ENCODE peak calls at places on chromosome 18, in five cellular contexts. O, S, R, T and Q are unnamed samples.

GRCh38 chr18:73691118-73691517 is 456.5 kb downstream of the FBXO15 start:
- DNase-seq in O (peak), R (no peak), T (peak), S (no peak), Q (no peak)

GRCh38 chr18:49646864-49647263 is 85.0 kb downstream of the LIPG start:
- DNase-seq in S (no peak), R (no peak), O (no peak), T (no peak), Q (no peak)

GRCh38 chr18:70047931-70048603 is 100.4 kb upstream of the CD226 start:
- DNase-seq in T (no peak), R (no peak), O (peak), S (no peak), Q (no peak)

GRCh38 chr18:74541703-74542555 is 7.6 kb downstream of the CNDP1 start:
- DNase-seq in R (no peak), O (no peak), T (no peak), S (no peak), Q (no peak)

GRCh38 chr18:48473816-48474215 is 64.6 kb upstream of the ZBTB7C start:
- DNase-seq in T (no peak), O (no peak), S (no peak), R (no peak), Q (no peak)

GRCh38 chr18:46481048-46481846 is 175.8 kb downstream of the LOXHD1 start:
- DNase-seq in O (peak), R (peak), S (peak), T (peak), Q (peak)

GRCh38 chr18:6257950-6258349 is 156.8 kb downstream of the L3MBTL4 start:
- DNase-seq in R (peak), T (no peak), O (no peak), S (no peak), Q (no peak)

GRCh38 chr18:76999077-76999476 is 133.5 kb downstream of the MBP start:
- DNase-seq in O (no peak), T (no peak), S (no peak), R (no peak), Q (no peak)

GRCh38 chr18:37805773-37806380 is 240.3 kb upstream of the CELF4 start:
- DNase-seq in R (no peak), O (no peak), S (no peak), T (no peak), Q (no peak)

GRCh38 chr18:74376523-74376922 is 60.9 kb downstream of the C18orf63 start:
- DNase-seq in R (no peak), O (no peak), T (no peak), S (no peak), Q (no peak)

GRCh38 chr18:63286926-63287325 is 32.6 kb downstream of the BCL2 start:
- DNase-seq in T (no peak), O (no peak), R (no peak), S (no peak), Q (peak)

DNA sequence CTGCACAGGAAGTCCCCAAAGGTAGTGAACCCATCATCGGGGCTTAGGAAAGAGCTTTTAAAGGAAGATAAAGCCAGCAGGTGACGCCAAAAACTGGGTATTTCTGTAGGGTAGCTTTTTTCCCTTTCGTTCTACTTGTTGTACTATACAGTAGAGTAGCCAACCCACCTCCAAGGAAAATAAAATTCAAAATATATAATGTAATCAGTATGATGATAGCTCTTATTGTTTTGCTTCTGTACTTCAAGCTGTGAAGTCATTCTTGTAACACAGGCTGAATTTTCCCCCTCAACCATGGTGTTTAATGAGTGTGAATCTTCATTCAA is 112.1 kb downstream of the FAM210A start:
- DNase-seq in O (no peak), R (no peak), S (no peak), T (no peak), Q (no peak)
- H3K4me2 ChIP-seq in O (no peak), R (no peak), S (no peak), T (no peak), Q (peak)

DNA sequence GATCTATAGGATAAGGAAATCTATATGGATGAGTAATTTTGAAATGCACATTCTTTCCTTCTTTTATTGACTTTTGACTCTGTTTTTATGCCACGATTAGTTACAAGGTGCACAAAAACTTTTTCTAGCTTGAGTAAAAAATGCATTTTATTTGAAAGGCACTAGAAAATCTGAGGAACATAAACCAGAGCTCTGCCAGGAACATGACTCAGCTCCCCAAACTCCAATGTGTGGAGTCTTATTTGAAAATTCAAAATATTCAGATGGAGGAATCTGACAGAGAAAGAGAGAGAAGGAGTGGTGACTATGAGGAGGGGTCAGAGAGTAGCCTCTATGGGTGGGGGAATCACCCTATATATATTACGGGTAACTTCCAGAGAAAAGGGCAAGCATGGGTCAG is 231.0 kb downstream of the DCC start:
- DNase-seq in S (no peak), O (peak), R (no peak), T (no peak), Q (no peak)
- H3K4me2 ChIP-seq in S (no peak), O (no peak), R (no peak), T (peak), Q (no peak)

GRCh38 chr18:261398-262073 is 6.3 kb downstream of the THOC1 start:
- DNase-seq in O (peak), R (no peak), T (no peak), S (no peak), Q (no peak)

DNA sequence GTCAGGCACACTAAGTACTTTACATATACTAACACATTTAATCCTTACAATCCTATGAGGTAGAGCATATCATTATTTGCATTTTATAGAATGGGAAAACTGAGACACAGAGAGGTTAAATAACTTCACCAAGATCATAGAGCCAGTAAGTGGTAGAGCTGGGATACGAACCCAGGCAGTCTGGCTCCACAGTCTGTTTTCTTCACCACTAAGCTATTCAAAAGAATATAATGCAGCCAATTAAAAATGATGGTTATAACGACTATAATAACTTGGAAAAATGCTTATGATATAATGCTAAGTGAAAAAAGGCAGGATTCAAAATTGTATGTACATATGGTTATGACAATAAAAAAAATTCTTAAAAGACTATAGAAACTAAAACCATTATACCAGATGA is 7.3 kb downstream of the THOC1 start:
- DNase-seq in S (no peak), T (no peak), R (no peak), O (no peak), Q (no peak)
- H3K4me2 ChIP-seq in S (no peak), T (no peak), R (no peak), O (no peak), Q (no peak)

DNA sequence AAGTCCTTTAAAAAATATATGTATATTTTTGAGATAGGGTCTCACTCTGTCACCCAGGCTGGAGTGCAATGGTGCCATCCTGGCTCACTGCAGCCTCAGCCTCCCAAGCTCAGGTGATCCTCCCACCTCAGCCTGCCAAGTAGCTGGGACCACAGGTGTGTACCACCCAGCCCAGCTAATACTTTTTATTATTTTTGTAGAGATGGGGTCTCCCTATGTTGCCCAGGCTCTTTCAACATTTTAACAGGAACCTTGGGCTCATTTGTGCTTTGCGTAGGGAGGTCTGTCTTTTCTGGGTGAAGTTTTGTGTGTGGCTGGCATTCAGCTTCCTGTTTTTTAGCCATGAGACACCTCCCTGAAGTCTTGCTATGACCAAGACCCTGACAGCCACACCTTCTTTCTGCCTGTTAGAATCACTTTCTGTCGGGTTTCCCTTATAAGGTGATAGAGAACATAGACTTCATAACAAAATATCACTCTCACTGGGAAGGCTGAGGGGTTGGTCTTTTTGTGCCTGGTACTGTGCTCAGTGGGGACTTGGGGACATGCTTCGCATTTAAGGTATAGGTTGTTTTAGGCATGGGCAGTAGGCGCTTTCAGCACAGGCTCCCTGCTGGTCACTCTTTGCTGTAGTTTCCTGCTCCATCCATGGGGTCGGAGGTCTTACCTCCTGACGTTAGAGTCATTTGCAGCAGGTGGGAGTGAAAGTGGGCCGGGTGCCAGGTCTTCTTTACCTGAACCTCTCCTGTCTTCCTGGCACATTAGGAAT is 3.4 kb downstream of the RAB31 start:
- DNase-seq in T (no peak), R (no peak), O (no peak), S (no peak), Q (no peak)
- H3K4me2 ChIP-seq in T (no peak), R (no peak), O (no peak), S (no peak), Q (no peak)